ENCODE peak calls at places on chromosomes 3 and 15, in five cellular contexts. C, M, T, E and Y are unnamed samples.

GRCh38 chr3:164608554-164609276 is 469.6 kb downstream of the SI start:
- DNase-seq in C (no peak), M (no peak), T (no peak), E (no peak), Y (no peak)

GRCh38 chr3:183584246-183584913 is 28.9 kb upstream of the KLHL6 start:
- DNase-seq in C (peak), M (no peak), T (no peak), E (no peak), Y (no peak)

GRCh38 chr15:100330221-100330620 is 11.6 kb downstream of the ADAMTS17 start:
- DNase-seq in C (no peak), M (no peak), T (no peak), E (no peak), Y (no peak)

GRCh38 chr3:126752303-126753190 is 48.5 kb downstream of the CHCHD6 start:
- DNase-seq in C (peak), M (peak), T (peak), E (peak), Y (peak)

GRCh38 chr3:192216067-192216466 is 511.3 kb downstream of the FGF12 start:
- DNase-seq in C (no peak), M (no peak), T (no peak), E (no peak), Y (no peak)

GRCh38 chr3:104392327-104392726 is 974.4 kb upstream of the ALCAM start:
- DNase-seq in C (no peak), M (peak), T (no peak), E (peak), Y (no peak)

GRCh38 chr15:77075528-77075927 is 4.6 kb upstream of the TSPAN3 start:
- DNase-seq in C (no peak), M (no peak), T (no peak), E (peak), Y (no peak)

GRCh38 chr15:55695432-55695831 is 47.5 kb downstream of the PRTG start:
- DNase-seq in C (no peak), M (peak), T (no peak), E (no peak), Y (no peak)

GRCh38 chr3:158072790-158073189 is 33.4 kb downstream of the SHOX2 start:
- DNase-seq in C (no peak), M (no peak), T (no peak), E (no peak), Y (no peak)

GRCh38 chr15:75810874-75811498 is 32.3 kb upstream of the UBE2Q2 start:
- DNase-seq in C (no peak), M (no peak), T (no peak), E (no peak), Y (no peak)

GRCh38 chr3:61925721-61926120 is 364.4 kb downstream of the PTPRG start:
- DNase-seq in C (no peak), M (no peak), T (no peak), E (no peak), Y (no peak)

GRCh38 chr15:73892446-73893226 is 19.3 kb downstream of the TBC1D21 start:
- DNase-seq in C (no peak), M (no peak), T (no peak), E (no peak), Y (no peak)

GRCh38 chr3:13277860-13278531 is 142.1 kb downstream of the NUP210 start:
- DNase-seq in C (peak), M (no peak), T (no peak), E (no peak), Y (no peak)

GRCh38 chr15:76998661-76999285 is 3.8 kb downstream of the PSTPIP1 start:
- DNase-seq in C (no peak), M (no peak), T (no peak), E (no peak), Y (no peak)

GRCh38 chr3:31066999-31067398 is 172.5 kb upstream of the GADL1 start:
- DNase-seq in C (peak), M (no peak), T (no peak), E (no peak), Y (no peak)

GRCh38 chr3:11005686-11006256 is 13.2 kb downstream of the SLC6A1 start:
- DNase-seq in C (no peak), M (no peak), T (no peak), E (no peak), Y (no peak)

GRCh38 chr15:59995568-59996349 is 8.4 kb upstream of the FOXB1 start:
- DNase-seq in C (no peak), M (peak), T (no peak), E (no peak), Y (no peak)

GRCh38 chr15:59998256-59999063 is 5.7 kb upstream of the FOXB1 start:
- DNase-seq in C (no peak), M (peak), T (no peak), E (no peak), Y (no peak)

GRCh38 chr15:59999064-59999377 is 5.1 kb upstream of the FOXB1 start:
- DNase-seq in C (no peak), M (peak), T (no peak), E (no peak), Y (no peak)

GRCh38 chr15:59996498-59997041 is 7.5 kb upstream of the FOXB1 start:
- DNase-seq in C (no peak), M (peak), T (no peak), E (peak), Y (no peak)

DNA sequence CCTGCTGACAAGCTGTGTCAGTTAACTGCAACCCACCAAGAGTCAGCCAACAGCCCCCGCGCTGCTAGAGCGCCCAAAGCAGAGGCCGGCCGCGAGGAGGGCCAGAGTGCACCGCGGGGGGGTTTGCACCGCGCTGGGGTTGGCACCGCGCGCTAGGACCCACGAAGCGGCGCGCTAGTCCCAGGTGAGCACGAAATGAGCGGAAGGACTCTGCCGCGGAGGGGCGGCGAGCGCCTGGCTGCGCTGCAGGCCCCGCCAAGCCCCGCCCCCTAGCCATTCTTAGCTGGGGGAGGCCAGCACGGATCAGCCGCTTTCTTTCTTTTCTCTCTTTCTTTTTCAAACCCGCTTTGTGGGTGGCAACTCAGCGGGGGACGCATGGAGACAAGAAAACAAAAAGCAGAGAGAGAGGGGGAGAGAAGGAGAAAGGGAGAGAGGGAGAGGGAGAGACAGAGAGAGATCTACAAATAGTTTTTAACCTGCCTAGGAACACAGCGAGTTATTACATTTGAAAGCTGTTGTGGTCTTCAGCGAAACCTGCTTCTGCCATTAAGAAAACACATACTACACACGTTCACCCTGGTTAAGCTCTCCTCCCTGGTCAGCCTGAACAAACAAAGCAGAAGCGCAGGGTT is 6.9 kb upstream of the FOXB1 start:
- DNase-seq in C (peak), M (peak), T (no peak), E (no peak), Y (no peak)
- TF ChIP-seq CTCF in C (no peak), M (peak), T (no peak), E (peak), Y (no peak)

GRCh38 chr15:41887893-41888292 is 6.0 kb downstream of the SPTBN5 start:
- DNase-seq in C (no peak), M (no peak), T (no peak), E (no peak), Y (no peak)
- TF ChIP-seq JUNB in C (no peak), M (no peak), T (no peak), E (no peak), Y (no peak)

GRCh38 chr3:143957447-143957846 is 14.2 kb upstream of the DIPK2A start:
- DNase-seq in C (no peak), M (no peak), T (no peak), E (no peak), Y (no peak)
- TF ChIP-seq CTCF in C (no peak), M (no peak), T (no peak), E (no peak), Y (no peak)

GRCh38 chr3:194536883-194537637 is 50.3 kb upstream of the ATP13A3 start:
- DNase-seq in C (no peak), M (no peak), T (no peak), E (peak), Y (no peak)
- TF ChIP-seq JUNB in C (no peak), M (no peak), T (no peak), E (no peak), Y (no peak)